ENCODE peak calls at places on chromosomes 11 and 22, in seven cellular contexts. Z, X, Q, C, N, D and W are unnamed samples.

GRCh38 chr11:59865031-59865430 is 1.3 kb downstream of the TCN1 start:
- DNase-seq in Z (no peak), X (no peak), Q (no peak), C (no peak), N (no peak), D (no peak), W (peak)

GRCh38 chr11:78325274-78325781 is 92.3 kb downstream of the GAB2 start:
- DNase-seq in Z (no peak), X (no peak), Q (no peak), C (no peak), N (no peak), D (no peak), W (no peak)

GRCh38 chr11:2477254-2477653 is 32.4 kb downstream of the KCNQ1 start:
- DNase-seq in Z (no peak), X (no peak), Q (no peak), C (no peak), N (no peak), D (no peak), W (no peak)

GRCh38 chr11:130449996-130450419 is 1.6 kb downstream of the ADAMTS15 start:
- DNase-seq in Z (peak), X (peak), Q (peak), C (peak), N (peak), D (no peak), W (peak)

GRCh38 chr11:47177229-47177845 is 658 bp upstream of the ARFGAP2 start:
- DNase-seq in Z (peak), X (peak), Q (no peak), C (peak), N (no peak), D (peak), W (peak)

GRCh38 chr11:122033631-122034030 is 82.4 kb downstream of the BLID start:
- DNase-seq in Z (no peak), X (no peak), Q (no peak), C (no peak), N (no peak), D (no peak), W (no peak)

GRCh38 chr22:48299124-48299523 is 1528.5 kb downstream of the BRD1 start:
- DNase-seq in Z (no peak), X (no peak), Q (no peak), C (no peak), N (no peak), D (no peak), W (no peak)

GRCh38 chr11:46246514-46246913 is 30.9 kb upstream of the CREB3L1 start:
- DNase-seq in Z (no peak), X (peak), Q (no peak), C (no peak), N (no peak), D (no peak), W (peak)

GRCh38 chr11:120337133-120337895 is 1.1 kb downstream of the ARHGEF12 start:
- DNase-seq in Z (no peak), X (no peak), Q (no peak), C (peak), N (no peak), D (peak), W (peak)

GRCh38 chr11:103532133-103532788 is 423.0 kb downstream of the DYNC2H1 start:
- DNase-seq in Z (no peak), X (no peak), Q (no peak), C (no peak), N (no peak), D (no peak), W (no peak)

GRCh38 chr11:76602431-76602861 is 68.1 kb downstream of the LRRC32 start:
- DNase-seq in Z (no peak), X (peak), Q (no peak), C (peak), N (no peak), D (no peak), W (peak)

GRCh38 chr11:27218498-27219038 is 144.4 kb downstream of the CCDC34 start:
- DNase-seq in Z (no peak), X (no peak), Q (no peak), C (no peak), N (no peak), D (no peak), W (peak)

GRCh38 chr11:45213717-45214116 is 67.3 kb downstream of the PRDM11 start:
- DNase-seq in Z (no peak), X (no peak), Q (no peak), C (no peak), N (no peak), D (no peak), W (no peak)

GRCh38 chr22:50621491-50621880 is 6.5 kb downstream of the ARSA start:
- DNase-seq in Z (no peak), X (no peak), Q (no peak), C (no peak), N (no peak), D (no peak), W (no peak)

GRCh38 chr11:120805960-120806555 is 217.8 kb upstream of the TBCEL start:
- DNase-seq in Z (no peak), X (no peak), Q (no peak), C (no peak), N (no peak), D (no peak), W (no peak)

GRCh38 chr22:42814215-42814614 is 42.9 kb downstream of the ARFGAP3 start:
- DNase-seq in Z (no peak), X (no peak), Q (no peak), C (no peak), N (no peak), D (no peak), W (no peak)

GRCh38 chr11:117181586-117182550 is 3.3 kb downstream of the SIDT2 start:
- DNase-seq in Z (no peak), X (no peak), Q (no peak), C (no peak), N (peak), D (no peak), W (no peak)

GRCh38 chr11:134753805-134754130 is 341.7 kb upstream of the B3GAT1 start:
- DNase-seq in Z (no peak), X (no peak), Q (no peak), C (no peak), N (no peak), D (no peak), W (no peak)

GRCh38 chr11:44595964-44596381 is 30.5 kb downstream of the CD82 start:
- DNase-seq in Z (no peak), X (no peak), Q (no peak), C (peak), N (no peak), D (no peak), W (no peak)

GRCh38 chr11:2137202-2138071 is 1.8 kb downstream of the IGF2 start:
- DNase-seq in Z (peak), X (peak), Q (peak), C (peak), N (no peak), D (peak), W (peak)

GRCh38 chr22:27380826-27381225 is 420.7 kb downstream of the MN1 start:
- DNase-seq in Z (no peak), X (no peak), Q (no peak), C (no peak), N (no peak), D (no peak), W (no peak)

GRCh38 chr22:20979243-20979809 is 2.8 kb upstream of the LZTR1 start:
- DNase-seq in Z (no peak), X (no peak), Q (peak), C (peak), N (no peak), D (peak), W (peak)

GRCh38 chr11:44848203-44848962 is 102.3 kb downstream of the TP53I11 start:
- DNase-seq in Z (no peak), X (no peak), Q (no peak), C (no peak), N (no peak), D (no peak), W (no peak)

GRCh38 chr11:110921742-110922200 is 209.5 kb upstream of the ARHGAP20 start:
- DNase-seq in Z (no peak), X (no peak), Q (no peak), C (no peak), N (peak), D (no peak), W (no peak)

GRCh38 chr11:30458541-30458940 is 127.6 kb downstream of the MPPED2 start:
- DNase-seq in Z (no peak), X (no peak), Q (no peak), C (no peak), N (no peak), D (no peak), W (no peak)

GRCh38 chr11:10303558-10304363 is 1.1 kb upstream of the ADM start:
- DNase-seq in Z (no peak), X (no peak), Q (no peak), C (peak), N (peak), D (peak), W (peak)

GRCh38 chr11:59849129-59849528 is 3.8 kb upstream of the CBLIF start:
- DNase-seq in Z (no peak), X (no peak), Q (no peak), C (no peak), N (no peak), D (no peak), W (no peak)

GRCh38 chr11:1928891-1929541 is 9.5 kb downstream of the TNNT3 start:
- DNase-seq in Z (no peak), X (no peak), Q (no peak), C (no peak), N (no peak), D (peak), W (no peak)

GRCh38 chr11:1731451-1732059 is 18.8 kb downstream of the IFITM10 start:
- DNase-seq in Z (no peak), X (no peak), Q (no peak), C (no peak), N (no peak), D (no peak), W (no peak)

GRCh38 chr11:47587733-47588326 is 1.4 kb downstream of the FAM180B start:
- DNase-seq in Z (peak), X (no peak), Q (no peak), C (peak), N (no peak), D (peak), W (no peak)

GRCh38 chr22:25447067-25447688 is 117.3 kb upstream of the GRK3 start:
- DNase-seq in Z (no peak), X (no peak), Q (no peak), C (no peak), N (no peak), D (no peak), W (no peak)

GRCh38 chr11:3882671-3883070 is 27.2 kb downstream of the STIM1 start:
- DNase-seq in Z (no peak), X (no peak), Q (no peak), C (no peak), N (no peak), D (no peak), W (no peak)

GRCh38 chr11:104073950-104074349 is 37.5 kb downstream of the DDI1 start:
- DNase-seq in Z (no peak), X (no peak), Q (no peak), C (no peak), N (no peak), D (no peak), W (no peak)

GRCh38 chr11:107182983-107183382 is 164.7 kb upstream of the GUCY1A2 start:
- DNase-seq in Z (no peak), X (no peak), Q (no peak), C (no peak), N (no peak), D (no peak), W (no peak)
- TF ChIP-seq CTCF in Z (no peak), X (no peak), Q (no peak), C (no peak), N (no peak), D (no peak), W (no peak)

GRCh38 chr11:17766590-17766989 is 32.0 kb downstream of the KCNC1 start:
- DNase-seq in Z (no peak), X (no peak), Q (no peak), C (no peak), N (no peak), D (no peak), W (no peak)
- TF ChIP-seq CTCF in Z (no peak), X (no peak), Q (no peak), C (no peak), N (no peak), D (no peak), W (no peak)

GRCh38 chr11:94769897-94770296 is 1.7 kb downstream of the AMOTL1 start:
- DNase-seq in Z (no peak), X (no peak), Q (no peak), C (no peak), N (no peak), D (no peak), W (no peak)

GRCh38 chr11:94766656-94767291 is 1.4 kb upstream of the AMOTL1 start:
- DNase-seq in Z (no peak), X (no peak), Q (no peak), C (no peak), N (no peak), D (no peak), W (peak)

GRCh38 chr11:94768602-94769511 is 701 bp downstream of the AMOTL1 start:
- DNase-seq in Z (peak), X (no peak), Q (peak), C (peak), N (no peak), D (peak), W (peak)

GRCh38 chr11:94767701-94768601 is at the start of gene AMOTL1:
- DNase-seq in Z (peak), X (peak), Q (peak), C (peak), N (peak), D (peak), W (peak)

GRCh38 chr11:94767292-94767690 is 865 bp upstream of the AMOTL1 start:
- DNase-seq in Z (no peak), X (no peak), Q (no peak), C (no peak), N (no peak), D (no peak), W (no peak)
- TF ChIP-seq CTCF in Z (no peak), X (no peak), Q (no peak), C (no peak), N (no peak), D (no peak), W (no peak)

DNA sequence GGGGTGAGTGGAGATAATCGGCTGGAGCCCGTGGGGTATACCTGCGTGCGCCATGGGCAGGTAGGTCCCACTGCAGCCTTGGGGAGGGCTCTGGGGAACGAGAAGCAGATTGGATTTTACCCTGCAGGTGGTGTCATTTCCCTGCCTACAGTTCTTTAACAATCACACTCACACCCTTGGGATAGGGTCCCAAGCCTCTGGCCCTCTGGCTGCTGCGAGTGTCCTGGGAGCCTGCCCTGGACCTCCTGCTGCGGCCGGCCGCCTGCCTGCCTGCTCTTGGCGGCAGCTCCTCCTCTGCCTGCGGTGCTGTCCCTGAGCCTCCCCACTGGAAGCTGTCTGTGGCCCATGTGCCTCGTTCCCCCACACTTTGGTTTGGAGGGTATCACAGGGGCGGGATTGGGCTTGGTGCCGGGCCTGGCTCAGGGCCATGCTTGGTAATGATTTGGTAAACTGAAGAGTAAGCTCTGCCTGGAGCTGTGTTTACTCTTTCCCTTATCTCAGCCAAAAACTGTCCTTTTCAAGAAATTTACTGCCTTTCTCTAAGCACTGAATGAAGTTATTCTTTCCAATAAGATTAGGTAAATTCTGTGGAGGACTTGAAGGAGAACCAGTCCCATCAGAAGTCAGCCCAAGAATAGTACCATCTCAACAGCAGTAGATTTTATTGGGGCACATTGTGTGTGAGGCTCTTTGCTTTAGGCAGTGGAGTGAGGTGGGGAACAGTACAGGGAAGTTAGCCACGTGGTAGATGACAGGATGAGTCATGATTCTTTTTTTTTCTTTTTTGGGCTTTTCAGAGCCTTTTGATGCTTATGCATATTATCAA is 53.7 kb downstream of the TBC1D22A start:
- DNase-seq in Z (no peak), X (no peak), Q (no peak), C (no peak), N (no peak), D (no peak), W (no peak)
- TF ChIP-seq CTCF in Z (no peak), X (no peak), Q (no peak), C (no peak), N (no peak), D (no peak), W (no peak)

DNA sequence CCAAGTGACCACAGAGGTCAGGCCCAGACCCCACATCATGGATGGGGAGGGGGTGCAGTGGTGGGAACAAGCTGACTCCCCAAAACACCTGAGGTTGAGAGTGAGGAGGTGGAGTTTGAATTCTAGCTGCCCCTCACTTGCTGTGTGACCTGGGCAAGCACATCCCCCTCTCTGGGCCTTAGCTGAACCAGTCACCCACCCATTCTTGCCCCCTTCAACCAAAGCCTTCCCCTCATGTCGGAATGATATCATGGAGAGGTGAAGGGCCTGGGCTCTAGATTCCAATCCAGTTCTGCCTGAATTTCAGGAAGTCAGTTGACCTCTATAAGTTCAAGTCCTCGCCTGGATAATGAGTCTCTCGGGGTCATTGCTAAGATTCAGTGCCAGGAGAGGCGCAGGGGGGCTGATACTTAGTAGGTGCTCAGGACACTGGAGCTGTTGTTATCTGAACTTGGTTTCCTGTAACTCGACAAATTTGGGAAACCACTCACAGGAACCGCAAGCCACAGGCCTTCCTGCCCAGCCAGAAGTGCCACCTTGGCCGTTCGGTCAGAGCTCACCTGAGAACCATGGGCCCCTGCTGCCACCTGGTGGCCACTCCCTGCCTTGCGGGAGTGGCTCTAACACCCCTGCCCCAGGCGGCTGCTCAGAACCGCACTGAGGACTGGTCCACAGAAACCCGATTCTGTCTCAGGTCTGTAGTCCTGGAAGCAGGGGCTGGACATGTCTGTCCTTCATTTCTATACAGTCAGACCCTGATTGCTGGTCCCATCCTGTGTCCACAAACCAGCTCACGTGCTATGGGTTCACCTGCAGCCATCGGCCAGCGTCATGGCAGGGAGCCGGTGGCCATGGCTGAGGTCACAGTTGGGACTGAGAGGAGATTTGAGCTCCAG is 6.9 kb downstream of the CDC42EP1 start:
- DNase-seq in Z (peak), X (no peak), Q (peak), C (peak), N (peak), D (peak), W (peak)
- TF ChIP-seq CTCF in Z (peak), X (peak), Q (peak), C (peak), N (peak), D (peak), W (peak)

DNA sequence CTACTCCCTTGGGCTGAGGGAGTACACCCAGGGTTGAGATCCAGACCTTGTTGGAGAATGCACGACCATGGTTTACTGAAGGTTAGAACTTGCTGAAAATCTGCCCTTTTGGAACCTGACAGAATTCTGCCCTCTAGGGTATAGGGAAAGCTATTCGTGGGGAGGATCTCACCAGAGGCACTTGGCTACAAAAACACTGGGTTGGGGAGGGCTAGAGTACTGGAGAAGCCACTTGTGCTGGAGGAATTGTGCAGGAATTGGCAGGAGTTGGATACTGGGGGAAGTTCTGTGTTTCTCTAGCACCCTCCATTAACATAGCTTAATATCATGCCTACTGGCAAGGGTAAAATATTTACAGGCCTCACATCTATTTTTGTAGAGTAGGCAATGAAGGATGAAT is 55.8 kb downstream of the PPME1 start:
- DNase-seq in Z (no peak), X (no peak), Q (no peak), C (no peak), N (no peak), D (no peak), W (no peak)
- TF ChIP-seq CTCF in Z (no peak), X (no peak), Q (no peak), C (no peak), N (no peak), D (no peak), W (no peak)

DNA sequence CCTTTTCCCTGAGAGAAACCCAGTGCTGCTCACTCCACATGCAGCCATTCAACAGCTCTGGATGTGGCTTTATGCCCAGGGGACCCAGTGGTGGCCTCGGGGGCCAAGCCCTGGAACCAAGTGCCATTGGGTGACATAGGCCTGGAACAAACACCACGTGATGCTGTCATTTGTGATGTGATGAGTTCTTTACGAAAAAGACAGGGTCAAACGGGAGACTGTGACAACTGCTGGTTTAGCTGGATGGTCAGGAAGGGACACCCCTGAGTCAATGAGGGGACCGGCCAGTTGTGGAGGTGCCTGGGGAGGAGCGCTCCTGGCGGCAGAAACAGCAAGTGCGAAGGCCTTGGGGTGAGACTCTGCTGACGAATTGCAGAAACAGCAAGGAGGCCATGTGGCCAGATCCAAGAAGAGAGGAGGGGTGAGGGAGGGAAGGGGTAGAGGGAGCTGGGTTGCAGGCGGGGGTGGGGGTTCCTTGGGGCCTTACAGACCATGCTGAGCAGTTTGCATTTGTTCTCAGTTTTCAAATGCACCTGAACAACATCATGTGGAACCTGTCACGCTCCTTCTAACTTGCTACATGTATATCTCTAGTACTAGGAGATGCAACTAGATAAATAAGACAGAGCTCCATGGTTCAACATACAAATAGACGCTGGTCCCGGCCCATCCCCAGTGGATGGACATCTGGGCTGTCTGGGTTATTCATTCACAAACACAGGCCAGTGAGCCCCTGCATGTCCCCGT is 56.1 kb downstream of the IGLL5 start:
- DNase-seq in Z (no peak), X (no peak), Q (no peak), C (no peak), N (no peak), D (no peak), W (no peak)
- TF ChIP-seq CTCF in Z (no peak), X (no peak), Q (no peak), C (no peak), N (no peak), D (no peak), W (no peak)